ENCODE peak calls at places on chromosomes 13 and 19, in four cellular contexts. L, I, Z and M are unnamed samples.

GRCh38 chr13:43985437-43986051 is 105.8 kb downstream of the LACC1 start:
- DNase-seq in I (no peak), L (no peak), Z (no peak), M (no peak)

GRCh38 chr19:6724631-6725185 is 4.3 kb upstream of the C3 start:
- DNase-seq in Z (no peak), I (no peak), L (no peak), M (no peak)

GRCh38 chr19:3866798-3867638 is 1.8 kb downstream of the ZFR2 start:
- DNase-seq in Z (no peak), I (no peak), L (no peak), M (no peak)

GRCh38 chr19:33434090-33434885 is 60.8 kb downstream of the CEBPG start:
- DNase-seq in I (no peak), L (no peak), Z (no peak), M (no peak)

GRCh38 chr13:39516140-39516539 is 86.9 kb downstream of the LHFPL6 start:
- DNase-seq in L (no peak), Z (no peak), I (no peak), M (no peak)

GRCh38 chr19:19209372-19209771 is 2.4 kb upstream of the NCAN start:
- DNase-seq in Z (no peak), L (no peak), I (no peak), M (no peak)

GRCh38 chr13:22278336-22278929 is 607.6 kb downstream of the FGF9 start:
- DNase-seq in I (peak; percentile 7), L (peak; percentile 11), Z (no peak), M (peak; percentile 2)

GRCh38 chr19:51127032-51127431 is 2.3 kb downstream of the SIGLEC9 start:
- DNase-seq in Z (no peak), L (no peak), I (no peak), M (no peak)

GRCh38 chr13:38180100-38180499 is 169.6 kb upstream of the UFM1 start:
- DNase-seq in I (no peak), L (no peak), Z (no peak), M (no peak)

GRCh38 chr13:110706570-110707378 is 858 bp upstream of the CARS2 start:
- DNase-seq in L (no peak), Z (no peak), I (no peak), M (no peak)

GRCh38 chr13:51637852-51638496 is 53.7 kb downstream of the WDFY2 start:
- DNase-seq in Z (no peak), I (no peak), L (no peak), M (no peak)

GRCh38 chr13:41458187-41458938 is 1.0 kb downstream of the RGCC start:
- DNase-seq in Z (peak; percentile 36), I (no peak), L (no peak), M (no peak)

GRCh38 chr19:17883627-17884413 is 12.1 kb downstream of the SLC5A5 start:
- DNase-seq in Z (peak; percentile 96), L (no peak), I (no peak), M (no peak)

GRCh38 chr13:91922969-91923592 is 524.7 kb downstream of the GPC5 start:
- DNase-seq in I (no peak), L (no peak), Z (no peak), M (peak; percentile 3)
- H3K4me2 ChIP-seq in I (no peak overlapping the region), L (no peak overlapping the region), Z (no peak overlapping the region), M (no peak overlapping the region)

GRCh38 chr19:13127811-13128575 is 9.9 kb downstream of the NACC1 start:
- DNase-seq in Z (no peak), L (no peak), I (no peak), M (no peak)
- TF ChIP-seq KDM1A in Z (no peak), L (no peak), I (no peak), M (no peak)

GRCh38 chr19:43525836-43526771 is 897 bp downstream of the ETHE1 start:
- DNase-seq in I (no peak), L (no peak), Z (peak; percentile 20), M (no peak)
- TF ChIP-seq MAFK in I (no peak), L (no peak), Z (no peak), M (no peak)

DNA sequence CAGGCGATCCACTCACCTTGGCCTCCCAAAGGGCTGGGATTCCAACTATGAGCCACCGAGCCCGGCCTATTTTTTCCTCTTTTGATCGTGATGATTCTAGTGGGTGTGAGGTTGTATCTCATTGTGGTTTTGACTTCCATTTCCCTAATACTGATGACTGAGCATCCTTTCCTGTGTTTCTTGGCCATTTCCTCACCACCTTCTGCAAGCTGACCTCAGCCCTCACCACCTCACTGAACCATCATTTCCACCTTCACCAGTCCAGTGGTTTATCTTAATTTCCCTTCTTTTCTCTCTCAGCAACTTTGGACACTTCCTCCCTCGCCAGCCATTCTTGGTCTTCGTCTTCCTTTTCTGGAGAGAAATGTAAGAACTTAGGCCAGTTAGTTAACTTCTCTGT is 13.0 kb upstream of the BICRA start:
- DNase-seq in I (no peak), L (no peak), Z (no peak), M (no peak)
- H3K4me2 ChIP-seq in I (no peak overlapping the region), L (no peak overlapping the region), Z (no peak overlapping the region), M (no peak overlapping the region)

GRCh38 chr13:71578048-71578447 is 289.0 kb downstream of the DACH1 start:
- DNase-seq in L (no peak), I (no peak), Z (no peak), M (no peak)

GRCh38 chr13:71580614-71581013 is 286.4 kb downstream of the DACH1 start:
- DNase-seq in I (no peak), Z (no peak), L (no peak), M (no peak)

GRCh38 chr13:71577127-71577526 is 289.9 kb downstream of the DACH1 start:
- DNase-seq in Z (no peak), I (no peak), L (no peak), M (no peak)
- TF ChIP-seq KDM1A in Z (no peak), I (no peak), L (no peak), M (no peak)